ENCODE peak calls at places on chromosomes 5 and 9, in ten cellular contexts. L is brain microvascular endothelial cell, D is dorsolateral prefrontal cortex, S is left lung, R is testis, C is psoas muscle, Z is WERI-Rb-1, Y is fibroblast of lung, I is HCT116, T is right lobe of liver. O is an unnamed sample.

GRCh38 chr9:72132052-72132451 is 17.2 kb upstream of the GDA start:
- DNase-seq in L (no peak), D (no peak), S (no peak), R (no peak), C (no peak), Z (no peak), Y (no peak), I (no peak), T (no peak), O (no peak)

GRCh38 chr9:34988218-34989055 is 1.1 kb upstream of the DNAJB5 start:
- DNase-seq in L (no peak), D (peak; percentile 70), S (peak; percentile 58), R (peak; percentile 58), C (peak; percentile 62), Z (peak; percentile 69), Y (peak; percentile 6), I (no peak), T (no peak), O (peak; percentile 67)

GRCh38 chr9:94632736-94633135 is 6.6 kb downstream of the FBP1 start:
- DNase-seq in L (no peak), D (no peak), S (no peak), R (no peak), C (no peak), Z (no peak), Y (no peak), I (no peak), T (no peak), O (no peak)

GRCh38 chr9:131833906-131834305 is 94.0 kb upstream of the RAPGEF1 start:
- DNase-seq in L (peak; percentile 35), D (no peak), S (no peak), R (no peak), C (no peak), Z (no peak), Y (peak; percentile 8), I (no peak), T (no peak), O (no peak)

GRCh38 chr5:61277190-61277589 is 54.9 kb upstream of the ZSWIM6 start:
- DNase-seq in L (peak; percentile 29), D (no peak), S (no peak), R (no peak), C (no peak), Z (no peak), Y (peak; percentile 61), I (no peak), T (no peak), O (no peak)

GRCh38 chr5:152125806-152126205 is 201.2 kb upstream of the GLRA1 start:
- DNase-seq in L (no peak), D (no peak), S (no peak), R (no peak), C (no peak), Z (no peak), Y (no peak), I (no peak), T (no peak), O (no peak)

GRCh38 chr5:174999581-174999980 is 275.2 kb downstream of the MSX2 start:
- DNase-seq in L (no peak), D (no peak), S (no peak), R (no peak), C (no peak), Z (no peak), Y (no peak), I (no peak), T (no peak), O (no peak)

GRCh38 chr5:172440486-172440885 is 13.8 kb downstream of the SH3PXD2B start:
- DNase-seq in L (no peak), D (no peak), S (no peak), R (no peak), C (no peak), Z (no peak), Y (no peak), I (no peak), T (no peak), O (no peak)

GRCh38 chr9:116288658-116289057 is 135.1 kb downstream of the PAPPA start:
- DNase-seq in L (peak; percentile 99), D (no peak), S (no peak), R (no peak), C (no peak), Z (no peak), Y (peak; percentile 96), I (no peak), T (no peak), O (no peak)

GRCh38 chr5:154523704-154524103 is 45.7 kb upstream of the HAND1 start:
- DNase-seq in L (peak; percentile 9), D (no peak), S (no peak), R (peak; percentile 57), C (no peak), Z (peak; percentile 88), Y (peak; percentile 2), I (no peak), T (no peak), O (no peak)

GRCh38 chr9:126386088-126386487 is 59.5 kb downstream of the MVB12B start:
- DNase-seq in L (no peak), D (no peak), S (no peak), R (peak; percentile 67), C (no peak), Z (no peak), Y (no peak), I (no peak), T (no peak), O (no peak)

DNA sequence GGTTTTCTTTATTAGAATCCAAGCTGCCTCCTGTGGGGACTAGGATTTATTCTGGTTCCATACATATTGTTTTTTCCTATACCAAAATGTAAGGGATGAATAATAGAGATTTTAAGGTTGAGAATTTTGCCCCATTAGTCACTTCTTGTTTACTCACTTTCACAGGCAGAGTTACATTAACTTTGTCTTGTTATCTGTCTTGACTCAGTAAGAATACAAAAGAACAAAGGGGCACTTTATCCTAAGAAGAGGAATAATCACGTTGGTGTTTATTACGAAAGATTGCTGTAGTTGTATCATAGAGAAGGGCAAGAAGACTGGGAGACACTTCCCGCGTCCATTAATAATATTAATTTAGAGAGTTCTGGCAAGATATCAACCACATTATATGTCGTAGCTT is 599.7 kb upstream of the FTMT start:
- DNase-seq in L (peak; percentile 2), D (no peak), S (no peak), R (no peak), C (no peak), Z (no peak), Y (peak; percentile 4), I (peak; percentile 40), T (no peak), O (no peak)
- H3K27ac ChIP-seq in L (peak overlapping the region; percentile 39), D (no peak overlapping the region), S (no peak overlapping the region), R (no peak overlapping the region), C (no peak overlapping the region), Z (no peak overlapping the region), Y (no peak overlapping the region), I (no peak overlapping the region), T (no peak overlapping the region), O (no peak overlapping the region)

DNA sequence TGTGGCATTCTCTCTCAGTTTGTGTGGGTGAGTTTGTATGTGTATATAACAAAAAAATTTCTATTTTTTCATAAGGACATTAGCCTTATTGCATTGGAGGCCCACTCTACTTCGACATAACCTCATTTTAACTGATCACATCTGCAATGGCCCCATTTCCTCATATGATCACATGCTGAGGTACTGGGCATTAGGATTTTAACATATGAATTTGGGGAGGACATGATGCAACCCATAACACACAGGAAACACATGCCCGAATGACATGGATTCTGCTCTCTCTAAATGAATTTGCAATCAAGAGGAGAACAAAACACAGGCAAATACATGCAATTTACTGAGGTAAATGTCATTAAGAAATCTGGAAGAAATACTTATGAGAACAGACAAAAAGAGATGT is 92.1 kb upstream of the COX7C start:
- DNase-seq in L (no peak), D (no peak), S (no peak), R (no peak), C (no peak), Z (no peak), Y (no peak), I (no peak), T (no peak), O (no peak)
- H3K4me3 ChIP-seq in L (no peak overlapping the region), D (no peak overlapping the region), S (no peak overlapping the region), R (no peak overlapping the region), C (no peak overlapping the region), Z (no peak overlapping the region), Y (no peak overlapping the region), I (no peak overlapping the region), T (no peak overlapping the region), O (no peak overlapping the region)

GRCh38 chr5:103829585-103829984 is 267.0 kb upstream of the NUDT12 start:
- DNase-seq in L (no peak), D (no peak), S (no peak), R (no peak), C (no peak), Z (peak; percentile 26), Y (no peak), I (no peak), T (no peak), O (no peak)
- TF ChIP-seq CTCF in L (peak; percentile 64), D (no peak), S (no peak), R (no peak), C (no peak), Z (peak; percentile 14), Y (peak; percentile 32), I (peak; percentile 33), T (peak; percentile 7), O (no peak)

DNA sequence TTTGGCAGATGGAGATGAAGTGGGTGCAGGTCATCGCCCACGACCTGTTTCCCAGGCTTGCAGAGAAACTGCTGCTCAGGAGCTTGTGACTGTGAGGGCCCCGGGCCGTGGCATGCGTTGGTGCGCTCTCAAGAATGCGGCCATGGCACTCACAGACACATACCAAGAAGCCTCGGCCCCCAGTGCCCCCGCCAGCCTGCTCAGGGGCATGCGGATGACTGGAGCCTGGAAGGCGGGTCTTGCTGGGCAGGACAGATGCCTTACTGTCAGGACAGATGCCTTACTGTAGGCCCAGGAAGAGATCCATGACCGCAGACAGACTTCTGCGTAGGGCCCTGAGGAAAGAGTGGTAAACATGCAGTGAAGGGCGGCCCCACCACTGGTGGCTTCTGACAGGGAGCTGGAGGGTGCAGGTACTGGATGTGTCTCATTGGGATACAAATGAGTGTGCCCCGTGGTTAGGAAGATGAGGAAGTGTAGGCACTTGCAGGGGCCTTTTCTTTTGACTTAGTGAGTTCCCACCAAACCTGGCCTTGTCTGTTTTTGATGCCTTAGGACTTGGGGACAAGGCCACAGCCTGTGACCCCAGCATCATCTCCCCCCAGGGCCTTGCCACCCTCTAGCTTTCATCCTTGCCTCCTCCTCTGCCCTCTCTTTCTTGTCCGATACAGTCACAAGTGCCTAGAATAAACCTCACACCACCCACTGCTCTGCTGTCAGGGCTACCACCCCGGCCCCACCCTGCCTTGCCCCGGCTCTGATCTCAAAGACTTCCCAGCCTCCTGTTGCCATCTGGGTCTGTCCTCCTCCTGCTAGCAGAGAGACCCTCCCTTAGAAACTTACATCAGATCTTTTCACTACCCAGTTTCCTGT is 68.8 kb upstream of the ABL1 start:
- DNase-seq in L (no peak), D (no peak), S (no peak), R (no peak), C (peak; percentile 39), Z (no peak), Y (no peak), I (no peak), T (no peak), O (no peak)
- H3K27ac ChIP-seq in L (peak overlapping the region; percentile 26), D (peak overlapping the region; percentile 32), S (peak overlapping the region; percentile 28), R (no peak overlapping the region), C (peak overlapping the region; percentile 42), Z (no peak overlapping the region), Y (no peak overlapping the region), I (no peak overlapping the region), T (no peak overlapping the region), O (no peak overlapping the region)

O was measured in lower lobe of right lung.